ENCODE peak calls at places on chromosomes 1 and 21, in five cellular contexts. G is tibial nerve, M is BE2C, K is Peyer's patch, E is pancreas. U is an unnamed sample.

GRCh38 chr1:46288485-46289133 is 14.8 kb downstream of the LRRC41 start:
- DNase-seq in G (no peak), M (no peak), K (no peak), E (no peak), U (no peak)

GRCh38 chr1:23567996-23568607 is 8.8 kb upstream of the ID3 start:
- DNase-seq in G (peak), M (peak), K (no peak), E (no peak), U (peak)

GRCh38 chr1:9609998-9610397 is 21.3 kb downstream of the TMEM201 start:
- DNase-seq in G (no peak), M (no peak), K (no peak), E (no peak), U (no peak)

GRCh38 chr21:46191257-46191685 is 7.0 kb upstream of the SPATC1L start:
- DNase-seq in G (peak), M (no peak), K (peak), E (no peak), U (no peak)

GRCh38 chr21:42558846-42559245 is 45.2 kb downstream of the SLC37A1 start:
- DNase-seq in G (no peak), M (peak), K (peak), E (no peak), U (peak)

GRCh38 chr1:214857716-214858115 is 224.8 kb upstream of the KCNK2 start:
- DNase-seq in G (no peak), M (no peak), K (no peak), E (no peak), U (no peak)

GRCh38 chr1:44483089-44483488 is 78.0 kb downstream of the RNF220 start:
- DNase-seq in G (no peak), M (no peak), K (no peak), E (no peak), U (no peak)

GRCh38 chr1:233680000-233680399 is 66.1 kb downstream of the KCNK1 start:
- DNase-seq in G (no peak), M (no peak), K (no peak), E (no peak), U (no peak)

GRCh38 chr1:179714159-179714558 is 28.9 kb upstream of the FAM163A start:
- DNase-seq in G (no peak), M (no peak), K (no peak), E (no peak), U (no peak)

GRCh38 chr1:27233677-27234053 is 767 bp upstream of the WDTC1 start:
- DNase-seq in G (no peak), M (peak), K (no peak), E (no peak), U (peak)

GRCh38 chr1:88302843-88303486 is 381.1 kb upstream of the PKN2 start:
- DNase-seq in G (no peak), M (peak), K (no peak), E (peak), U (no peak)

GRCh38 chr1:14606632-14607031 is 8.1 kb downstream of the KAZN start:
- DNase-seq in G (no peak), M (no peak), K (no peak), E (no peak), U (no peak)

GRCh38 chr1:23899070-23899469 is 14.1 kb downstream of the CNR2 start:
- DNase-seq in G (no peak), M (no peak), K (no peak), E (no peak), U (no peak)

GRCh38 chr1:200526709-200527612 is 93.6 kb downstream of the KIF14 start:
- DNase-seq in G (no peak), M (no peak), K (no peak), E (no peak), U (no peak)

GRCh38 chr1:161743231-161743630 is 6.4 kb upstream of the DUSP12 start:
- DNase-seq in G (no peak), M (no peak), K (no peak), E (no peak), U (no peak)

GRCh38 chr1:236844499-236845271 is 49.6 kb downstream of the MTR start:
- DNase-seq in G (no peak), M (peak), K (no peak), E (no peak), U (no peak)

GRCh38 chr1:214306270-214306669 is 25.3 kb downstream of the SMYD2 start:
- DNase-seq in G (no peak), M (no peak), K (no peak), E (no peak), U (no peak)

GRCh38 chr1:208047476-208047934 is 136.6 kb upstream of the CD34 start:
- DNase-seq in G (peak), M (no peak), K (peak), E (peak), U (peak)

GRCh38 chr1:91440845-91441244 is 36.2 kb upstream of the HFM1 start:
- DNase-seq in G (no peak), M (no peak), K (no peak), E (no peak), U (no peak)

GRCh38 chr1:61241411-61241838 is 159.1 kb downstream of the NFIA start:
- DNase-seq in G (peak), M (no peak), K (no peak), E (peak), U (peak)

GRCh38 chr1:228511014-228511413 is 23.8 kb downstream of the RNF187 start:
- DNase-seq in G (no peak), M (no peak), K (no peak), E (no peak), U (no peak)

GRCh38 chr1:55234016-55234415 is 18.9 kb upstream of the USP24 start:
- DNase-seq in G (no peak), M (no peak), K (no peak), E (no peak), U (no peak)

GRCh38 chr1:14138135-14138506 is 438.1 kb downstream of the PRDM2 start:
- DNase-seq in G (no peak), M (no peak), K (no peak), E (no peak), U (no peak)

GRCh38 chr1:112618721-112619517 is at the start of gene ST7L:
- DNase-seq in G (peak), M (peak), K (peak), E (peak), U (peak)

GRCh38 chr1:150545486-150546032 is 3.6 kb upstream of the ADAMTSL4 start:
- DNase-seq in G (no peak), M (no peak), K (no peak), E (no peak), U (no peak)

GRCh38 chr1:15426492-15427279 is 11.6 kb upstream of the CTRC start:
- DNase-seq in G (no peak), M (no peak), K (peak), E (no peak), U (peak)

GRCh38 chr21:29372063-29372802 is 73.5 kb downstream of the BACH1 start:
- DNase-seq in G (no peak), M (peak), K (peak), E (no peak), U (peak)

GRCh38 chr1:221782461-221782860 is 40.6 kb upstream of the DUSP10 start:
- DNase-seq in G (no peak), M (no peak), K (no peak), E (no peak), U (no peak)

GRCh38 chr1:213417846-213418245 is 366.8 kb downstream of the RPS6KC1 start:
- DNase-seq in G (no peak), M (no peak), K (no peak), E (no peak), U (no peak)

GRCh38 chr1:170445096-170445495 is 86.9 kb upstream of the GORAB start:
- DNase-seq in G (no peak), M (no peak), K (no peak), E (no peak), U (no peak)

GRCh38 chr1:155009221-155009711 is 6.7 kb downstream of the ZBTB7B start:
- DNase-seq in G (no peak), M (no peak), K (no peak), E (no peak), U (no peak)
- H3K4me3 ChIP-seq in G (peak), M (no peak), K (peak), E (peak), U (peak)

GRCh38 chr1:2231667-2232254 is 3.6 kb downstream of the SKI start:
- DNase-seq in G (peak), M (peak), K (peak), E (peak), U (peak)

GRCh38 chr1:2233468-2233867 is 5.3 kb downstream of the SKI start:
- DNase-seq in G (no peak), M (no peak), K (no peak), E (peak), U (no peak)

GRCh38 chr1:2233997-2234761 is 6.1 kb downstream of the SKI start:
- DNase-seq in G (peak), M (no peak), K (peak), E (peak), U (peak)

GRCh38 chr1:2232255-2232915 is 4.3 kb downstream of the SKI start:
- DNase-seq in G (no peak), M (no peak), K (no peak), E (no peak), U (no peak)

GRCh38 chr1:2232916-2233438 is 4.9 kb downstream of the SKI start:
- DNase-seq in G (no peak), M (no peak), K (no peak), E (peak), U (no peak)
- H3K4me3 ChIP-seq in G (peak), M (no peak), K (peak), E (peak), U (no peak)

DNA sequence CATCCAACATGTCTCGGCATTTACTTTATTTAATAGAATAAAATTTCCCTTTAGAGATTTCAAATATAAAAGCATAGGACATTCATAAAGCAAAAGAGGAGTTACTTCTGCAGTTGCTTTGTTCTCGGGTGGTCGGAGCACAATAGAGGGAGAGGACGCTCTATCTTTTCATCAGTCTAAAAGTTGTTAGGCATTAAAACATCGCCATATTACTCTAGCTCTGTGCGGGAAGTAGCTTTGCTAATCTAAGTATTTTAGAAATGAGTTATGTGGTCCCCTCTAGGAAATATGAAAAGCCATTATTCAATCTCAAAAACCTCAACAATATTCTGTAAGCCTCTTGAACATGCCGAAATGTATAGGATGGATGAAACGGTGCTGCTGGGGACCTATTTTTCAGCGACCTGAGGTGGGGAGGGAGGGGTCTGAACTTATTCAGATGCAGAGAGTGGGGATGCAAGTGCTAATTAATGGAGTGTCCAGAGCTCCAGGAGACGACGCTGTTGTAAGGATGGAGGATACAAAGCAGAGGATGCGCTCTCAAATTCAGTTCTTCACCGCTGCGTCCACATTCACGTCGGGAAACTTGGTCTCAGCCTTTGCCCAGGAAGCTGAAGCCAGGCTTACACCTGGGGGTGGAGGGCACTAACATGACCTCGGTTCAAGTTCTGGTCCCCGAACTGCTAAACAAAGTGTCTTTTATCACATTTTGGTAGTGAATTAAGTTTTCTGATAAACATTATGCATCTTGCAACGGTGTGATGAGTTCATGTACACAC is 6.3 kb downstream of the CDKN2C start:
- DNase-seq in G (no peak), M (peak), K (no peak), E (no peak), U (no peak)
- H3K4me3 ChIP-seq in G (peak), M (peak), K (peak), E (peak), U (peak)

GRCh38 chr1:32767156-32767555 is 50.0 kb downstream of the YARS1 start:
- DNase-seq in G (no peak), M (no peak), K (no peak), E (no peak), U (no peak)

GRCh38 chr1:32767641-32768040 is 49.5 kb downstream of the YARS1 start:
- DNase-seq in G (no peak), M (no peak), K (no peak), E (no peak), U (no peak)

GRCh38 chr1:32766328-32766972 is 50.7 kb downstream of the YARS1 start:
- DNase-seq in G (no peak), M (no peak), K (no peak), E (peak), U (no peak)

GRCh38 chr1:32764826-32765545 is 52.2 kb downstream of the YARS1 start:
- DNase-seq in G (no peak), M (peak), K (no peak), E (peak), U (no peak)

DNA sequence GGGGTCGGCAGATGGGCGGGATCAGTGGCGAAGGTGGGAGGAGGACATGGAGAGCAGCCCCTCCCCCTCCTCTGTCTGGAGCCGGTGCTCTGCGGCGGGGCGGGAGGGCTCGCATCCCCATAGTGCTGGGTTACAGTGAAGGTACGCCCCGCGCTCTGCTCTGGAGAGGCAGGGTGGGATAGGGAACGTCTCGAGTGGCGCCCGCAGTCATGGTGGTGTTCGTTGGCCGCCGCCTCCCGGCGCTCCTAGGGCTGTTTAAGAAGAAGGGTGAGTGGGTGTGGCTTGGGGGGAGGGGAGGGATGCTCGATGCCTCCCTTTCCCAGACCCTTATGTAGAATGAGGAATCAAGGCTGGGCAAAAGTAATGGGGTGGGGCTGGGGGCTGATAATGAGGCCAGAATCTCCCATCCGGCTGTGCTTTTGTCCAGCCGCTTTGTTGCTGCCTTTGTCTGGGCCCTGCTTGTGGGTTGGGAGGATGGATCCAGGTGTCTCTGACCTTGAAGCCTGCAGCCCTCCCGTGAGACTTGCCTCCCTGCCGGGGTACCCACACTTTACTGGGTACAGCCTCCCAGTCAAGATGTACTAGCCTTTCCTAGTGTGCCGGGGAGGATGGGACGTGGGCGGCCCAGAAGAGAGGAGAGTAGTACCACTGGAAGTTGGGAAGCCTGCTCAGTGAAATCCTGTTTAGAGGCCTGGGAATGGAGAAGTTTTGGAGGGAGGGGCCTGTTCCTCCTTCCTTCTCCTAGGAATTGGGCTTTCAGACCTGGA is 51.4 kb downstream of the YARS1 start:
- DNase-seq in G (no peak), M (peak), K (no peak), E (no peak), U (no peak)
- H3K4me3 ChIP-seq in G (no peak), M (peak), K (no peak), E (no peak), U (no peak)

GRCh38 chr1:154405762-154406571 is 824 bp downstream of the IL6R start:
- DNase-seq in G (peak), M (peak), K (peak), E (peak), U (peak)

GRCh38 chr1:154406572-154406879 is 1.4 kb downstream of the IL6R start:
- DNase-seq in G (no peak), M (no peak), K (no peak), E (no peak), U (no peak)

GRCh38 chr1:154407866-154408777 is 3.0 kb downstream of the IL6R start:
- DNase-seq in G (no peak), M (no peak), K (no peak), E (no peak), U (no peak)

GRCh38 chr1:154404984-154405761 is at the start of gene IL6R:
- DNase-seq in G (peak), M (peak), K (peak), E (peak), U (peak)

GRCh38 chr1:154407021-154407865 is 2.1 kb downstream of the IL6R start:
- DNase-seq in G (no peak), M (no peak), K (peak), E (no peak), U (no peak)
- H3K4me3 ChIP-seq in G (peak), M (no peak), K (peak), E (peak), U (peak)